ENCODE peak calls at places on chromosomes 7 and 10, in eight cellular contexts. W is testis; F is IMR-90; U is neural progenitor cell; H is kidney; L is heart right ventricle; S is esophagus squamous epithelium; Y is CD8-positive, alpha-beta memory T cell. N is an unnamed sample.

GRCh38 chr7:311131-311680 is 21.2 kb downstream of the FOXL3 start:
- DNase-seq in F (no peak), Y (no peak), U (no peak), H (peak), L (no peak), S (no peak), W (no peak), N (no peak)

GRCh38 chr7:3103614-3104399 is 60.1 kb upstream of the CARD11 start:
- DNase-seq in F (no peak), W (peak), U (no peak), H (no peak), Y (peak), L (no peak), S (no peak), N (no peak)

GRCh38 chr10:80506836-80507483 is 30.7 kb upstream of the SH2D4B start:
- DNase-seq in F (no peak), W (no peak), S (no peak), L (no peak), U (no peak), H (no peak), Y (no peak), N (no peak)

GRCh38 chr7:22150221-22150620 is 204.5 kb upstream of the CDCA7L start:
- DNase-seq in S (no peak), Y (no peak), H (no peak), U (no peak), W (no peak), F (peak), L (no peak), N (no peak)

GRCh38 chr10:43943825-43944360 is 295.2 kb upstream of the ZNF32 start:
- DNase-seq in S (no peak), U (no peak), L (no peak), F (no peak), H (no peak), Y (no peak), W (no peak), N (no peak)

GRCh38 chr7:12686234-12686893 is 1.1 kb upstream of the ARL4A start:
- DNase-seq in H (peak), S (peak), Y (peak), U (peak), L (peak), W (peak), F (peak), N (peak)

GRCh38 chr7:69599211-69599878 is 1.1 kb downstream of the AUTS2 start:
- DNase-seq in S (no peak), H (peak), U (peak), F (no peak), W (no peak), L (no peak), Y (no peak), N (no peak)

GRCh38 chr10:73968101-73968515 is 29.8 kb upstream of the VCL start:
- DNase-seq in U (no peak), L (no peak), S (no peak), F (no peak), H (no peak), W (peak), Y (no peak), N (no peak)

GRCh38 chr10:95834375-95834774 is 73.4 kb upstream of the CC2D2B start:
- DNase-seq in Y (no peak), F (no peak), U (no peak), H (no peak), W (no peak), S (no peak), L (no peak), N (no peak)

GRCh38 chr10:20858292-20859124 is 38.6 kb downstream of the NEBL start:
- DNase-seq in Y (no peak), L (no peak), S (no peak), W (no peak), H (no peak), F (peak), U (no peak), N (no peak)

GRCh38 chr10:132050191-132050590 is 15.6 kb upstream of the JAKMIP3 start:
- DNase-seq in F (no peak), W (no peak), Y (no peak), U (no peak), H (peak), L (no peak), S (no peak), N (no peak)

GRCh38 chr10:68992721-68993440 is 4.3 kb downstream of the KIFBP start:
- DNase-seq in W (peak), L (peak), U (no peak), F (peak), S (no peak), H (no peak), Y (no peak), N (no peak)

GRCh38 chr10:102001435-102002068 is 54.4 kb downstream of the ARMH3 start:
- DNase-seq in Y (no peak), F (no peak), S (no peak), U (peak), H (no peak), L (no peak), W (no peak), N (no peak)

GRCh38 chr7:148914208-148914777 is 30.2 kb upstream of the EZH2 start:
- DNase-seq in S (no peak), Y (no peak), F (peak), H (no peak), L (no peak), U (no peak), W (no peak), N (no peak)

GRCh38 chr7:116259821-116260440 is 49.6 kb downstream of the TES start:
- DNase-seq in W (no peak), H (no peak), Y (no peak), S (no peak), F (peak), L (no peak), U (no peak), N (no peak)

GRCh38 chr7:2821842-2822507 is 22.1 kb downstream of the GNA12 start:
- DNase-seq in U (no peak), F (peak), L (no peak), W (no peak), S (no peak), H (no peak), Y (no peak), N (no peak)

GRCh38 chr7:152756126-152756525 is 3.4 kb upstream of the ACTR3B start:
- DNase-seq in F (peak), W (no peak), U (no peak), S (no peak), Y (no peak), L (no peak), H (no peak), N (no peak)

GRCh38 chr7:73887762-73888161 is 26.8 kb downstream of the TMEM270 start:
- DNase-seq in U (no peak), Y (no peak), F (no peak), L (no peak), S (no peak), W (no peak), H (no peak), N (no peak)

GRCh38 chr10:1020460-1020859 is 5.2 kb downstream of the IDI2 start:
- DNase-seq in F (no peak), S (no peak), W (no peak), Y (no peak), U (no peak), H (no peak), L (no peak), N (no peak)

GRCh38 chr7:118288098-118288497 is 63.6 kb downstream of the ANKRD7 start:
- DNase-seq in W (no peak), Y (peak), L (no peak), H (no peak), U (no peak), F (no peak), S (no peak), N (no peak)

GRCh38 chr7:98091061-98091460 is 15.6 kb upstream of the LMTK2 start:
- DNase-seq in F (peak), Y (no peak), H (no peak), W (no peak), S (no peak), L (no peak), U (no peak), N (no peak)

GRCh38 chr7:27115161-27116018 is 12.9 kb upstream of the HOXA2 start:
- DNase-seq in L (no peak), S (no peak), W (no peak), H (peak), Y (no peak), F (peak), U (peak), N (no peak)

GRCh38 chr10:58921366-58921947 is 255.0 kb upstream of the PHYHIPL start:
- DNase-seq in Y (no peak), W (no peak), H (no peak), L (no peak), F (no peak), S (no peak), U (no peak), N (no peak)

GRCh38 chr10:101495324-101495925 is 92.6 kb downstream of the POLL start:
- DNase-seq in L (no peak), F (peak), H (no peak), U (peak), S (no peak), W (no peak), Y (no peak), N (no peak)

GRCh38 chr7:157576415-157576814 is 239.6 kb downstream of the DNAJB6 start:
- DNase-seq in U (no peak), S (no peak), Y (peak), H (peak), W (peak), F (no peak), L (no peak), N (no peak)

GRCh38 chr7:157276731-157277562 is 59.9 kb upstream of the DNAJB6 start:
- DNase-seq in W (no peak), F (peak), S (no peak), U (no peak), H (peak), L (no peak), Y (peak), N (no peak)

GRCh38 chr10:97210576-97210975 is 24.8 kb upstream of the SLIT1 start:
- DNase-seq in F (peak), Y (peak), L (peak), H (no peak), U (peak), W (peak), S (no peak), N (peak)

GRCh38 chr10:52287853-52288252 is 26.2 kb upstream of the DKK1 start:
- DNase-seq in L (no peak), U (no peak), W (no peak), H (no peak), Y (no peak), F (no peak), S (no peak), N (no peak)

GRCh38 chr10:69316313-69317059 is 38.2 kb downstream of the HK1 start:
- DNase-seq in L (no peak), H (no peak), W (no peak), F (peak), Y (no peak), S (no peak), U (no peak), N (no peak)

GRCh38 chr10:93599778-93600177 is 1.3 kb downstream of the RBP4 start:
- DNase-seq in W (no peak), U (no peak), F (no peak), S (no peak), H (no peak), L (no peak), Y (no peak), N (no peak)

GRCh38 chr10:115981056-115981455 is 291.9 kb downstream of the GFRA1 start:
- DNase-seq in S (no peak), F (no peak), W (peak), Y (no peak), H (no peak), L (no peak), U (peak), N (no peak)

GRCh38 chr7:55568613-55569268 is 3.6 kb downstream of the VOPP1 start:
- DNase-seq in W (no peak), S (no peak), L (no peak), U (no peak), H (no peak), F (peak), Y (no peak), N (no peak)

GRCh38 chr10:110568055-110568735 is 700 bp downstream of the SMC3 start:
- DNase-seq in H (peak), S (no peak), F (no peak), U (peak), L (no peak), Y (peak), W (peak), N (peak)

GRCh38 chr10:6114758-6115410 is 26.1 kb downstream of the RBM17 start:
- DNase-seq in H (no peak), Y (no peak), F (peak), W (no peak), U (no peak), S (no peak), L (peak), N (no peak)

GRCh38 chr10:65306201-65306600 is 1619.6 kb upstream of the LRRTM3 start:
- DNase-seq in Y (no peak), U (no peak), F (no peak), H (no peak), S (no peak), L (no peak), W (no peak), N (no peak)

GRCh38 chr7:14754631-14755030 is 147.9 kb downstream of the DGKB start:
- DNase-seq in L (no peak), H (no peak), U (no peak), Y (no peak), F (peak), S (no peak), W (no peak), N (no peak)

GRCh38 chr7:156232931-156233705 is 407.5 kb upstream of the RNF32 start:
- DNase-seq in L (no peak), S (no peak), W (no peak), H (no peak), U (no peak), F (no peak), Y (no peak), N (no peak)

GRCh38 chr7:73602721-73603651 is 21.3 kb downstream of the MLXIPL start:
- DNase-seq in L (no peak), F (no peak), U (peak), S (no peak), H (no peak), Y (no peak), W (no peak), N (peak)

GRCh38 chr7:32892521-32893224 is 1.1 kb upstream of the KBTBD2 start:
- DNase-seq in Y (peak), S (no peak), U (peak), F (peak), L (peak), W (peak), H (peak), N (peak)

GRCh38 chr7:1823376-1824150 is 153.5 kb downstream of the ELFN1 start:
- DNase-seq in W (peak), Y (no peak), H (peak), U (no peak), L (no peak), S (no peak), F (no peak), N (no peak)

GRCh38 chr7:1815051-1815481 is 145.0 kb downstream of the ELFN1 start:
- DNase-seq in S (no peak), U (no peak), H (peak), Y (no peak), L (no peak), F (peak), W (no peak), N (no peak)

GRCh38 chr7:1818581-1819200 is 148.6 kb downstream of the ELFN1 start:
- DNase-seq in H (peak), Y (no peak), U (no peak), F (no peak), L (no peak), S (no peak), W (no peak), N (no peak)

GRCh38 chr7:1817061-1817712 is 147.1 kb downstream of the ELFN1 start:
- DNase-seq in F (no peak), S (no peak), Y (no peak), U (no peak), W (no peak), H (peak), L (no peak), N (no peak)

DNA sequence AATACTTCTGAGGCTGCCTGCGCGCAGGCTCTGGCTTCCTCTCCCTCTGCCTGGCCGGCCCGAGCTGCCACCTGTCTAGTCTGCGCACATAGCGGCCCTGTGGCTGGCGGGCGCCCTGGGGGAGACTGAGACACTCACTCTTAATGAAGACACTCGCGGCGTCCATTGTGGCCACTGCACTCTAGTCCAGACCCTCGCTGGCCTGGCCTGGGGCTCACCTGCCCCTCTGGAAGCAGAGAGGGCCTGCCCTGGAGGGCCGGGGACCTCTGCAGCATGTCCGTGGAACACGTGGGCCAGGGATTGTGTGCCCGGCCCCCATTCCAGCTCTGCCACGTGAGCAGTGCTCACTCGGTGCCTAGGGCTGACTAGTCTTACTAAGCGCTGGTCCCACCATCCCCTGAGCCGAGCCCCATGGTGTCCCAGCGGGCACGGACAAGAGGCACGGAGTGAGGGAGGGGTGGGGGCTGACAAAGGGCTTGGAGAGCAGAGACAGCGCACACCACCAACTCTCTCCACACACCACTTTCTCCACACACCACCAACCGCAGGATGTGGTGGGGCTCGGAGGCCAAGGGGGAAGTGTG is 149.3 kb downstream of the ELFN1 start:
- DNase-seq in H (peak), W (no peak), F (no peak), Y (peak), S (no peak), L (no peak), U (no peak), N (no peak)
- H3K27ac ChIP-seq in H (no peak), W (no peak), F (no peak), Y (no peak), S (no peak), L (no peak), U (no peak), N (no peak)

DNA sequence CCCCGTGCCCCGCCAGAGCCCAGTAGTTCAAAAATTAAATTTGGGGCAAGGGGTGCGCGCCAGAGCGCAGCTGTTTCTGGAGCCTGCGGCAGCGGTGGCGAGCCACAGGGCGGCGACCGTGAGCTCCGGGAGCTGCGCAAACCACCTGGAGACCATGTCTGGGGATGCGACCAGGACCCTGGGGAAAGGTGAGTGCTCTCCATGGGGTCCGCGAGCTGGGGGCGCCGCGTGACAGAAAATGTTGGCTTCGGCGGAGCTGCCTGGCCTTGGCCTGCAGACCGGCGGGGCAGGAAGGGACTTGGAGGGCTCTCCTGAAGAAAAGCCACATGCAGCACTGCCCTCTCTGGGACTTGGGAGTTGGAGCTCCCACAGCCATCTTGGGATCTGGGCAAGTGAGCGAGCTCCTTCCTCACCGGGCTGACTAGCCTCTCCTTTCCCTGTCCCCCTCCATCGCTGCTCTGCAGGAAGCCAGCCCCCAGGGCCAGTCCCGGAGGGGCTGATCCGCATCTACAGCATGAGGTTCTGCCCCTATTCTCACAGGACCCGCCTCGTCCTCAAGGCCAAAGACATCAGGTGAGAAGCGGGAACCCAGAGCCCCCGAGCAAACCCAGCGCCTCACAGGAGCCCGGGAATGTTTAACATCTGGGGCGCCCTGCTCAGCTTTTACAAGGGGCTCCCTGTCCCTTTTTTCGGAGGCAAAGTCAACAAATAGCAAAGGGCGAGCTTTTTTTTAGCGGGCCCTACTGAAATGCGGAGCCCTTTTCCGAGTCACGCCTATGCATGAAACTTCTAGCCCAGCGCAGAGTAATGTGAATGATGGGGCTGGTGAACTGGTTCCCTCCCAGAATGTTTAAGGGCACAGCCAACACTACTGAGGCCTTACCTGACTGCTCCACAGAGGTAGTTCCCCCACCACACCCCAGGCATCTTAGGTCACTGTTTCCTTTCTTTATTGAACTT is 6.1 kb downstream of the GSTO2 start:
- DNase-seq in W (peak), H (peak), S (no peak), L (no peak), F (no peak), U (peak), Y (peak), N (peak)
- H3K27ac ChIP-seq in W (peak), H (peak), S (peak), L (no peak), F (no peak), U (no peak), Y (no peak), N (no peak)

GRCh38 chr7:75914655-75915415 is at the start of gene POR:
- DNase-seq in U (peak), F (peak), S (peak), W (peak), Y (peak), L (peak), H (peak), N (peak)

GRCh38 chr7:75914169-75914654 is 743 bp upstream of the POR start:
- DNase-seq in F (no peak), L (no peak), S (no peak), W (no peak), H (no peak), Y (no peak), U (peak), N (no peak)

GRCh38 chr7:75916259-75916658 is 1.3 kb downstream of the POR start:
- DNase-seq in F (no peak), U (no peak), W (no peak), Y (no peak), H (no peak), S (no peak), L (no peak), N (no peak)

GRCh38 chr7:75915416-75916156 is 631 bp downstream of the POR start:
- DNase-seq in W (peak), H (peak), S (no peak), L (peak), Y (peak), U (peak), F (peak), N (no peak)

GRCh38 chr7:75916685-75917634 is 2.0 kb downstream of the POR start:
- DNase-seq in H (no peak), Y (no peak), L (no peak), W (peak), U (no peak), F (no peak), S (no peak), N (no peak)
- H3K27ac ChIP-seq in H (peak), Y (no peak), L (no peak), W (no peak), U (no peak), F (no peak), S (peak), N (no peak)

DNA sequence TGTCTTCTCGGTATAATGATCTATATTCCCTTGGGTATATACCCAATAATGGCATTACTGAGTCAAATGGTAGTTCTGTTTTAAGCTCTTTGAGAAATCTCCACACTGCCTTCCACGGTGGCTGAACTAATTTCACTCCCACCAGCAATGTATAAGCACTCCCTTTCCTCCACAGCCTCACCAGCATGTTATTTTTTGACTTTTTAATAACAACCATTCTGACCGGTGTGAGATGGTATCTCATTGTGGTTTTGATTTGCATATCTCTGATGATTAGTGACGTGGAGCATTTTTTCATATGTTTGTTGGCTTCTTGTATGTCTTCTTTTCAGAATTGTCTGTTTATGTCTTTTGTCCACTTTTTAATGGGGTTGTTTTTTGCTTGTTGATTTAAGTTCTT is 33.6 kb downstream of the KIAA1217 start:
- DNase-seq in L (no peak), H (no peak), U (no peak), S (no peak), W (no peak), F (no peak), Y (no peak), N (no peak)
- H3K27ac ChIP-seq in L (no peak), H (no peak), U (no peak), S (no peak), W (no peak), F (no peak), Y (no peak), N (no peak)